ENCODE peak calls at places on chromosomes 1 and 21, in nine cellular contexts. N is fibroblast of lung, B is neural progenitor cell, T is endothelial cell of umbilical vein, P is SK-N-MC, W is DND-41, R is GM23248, D is K562, Y is astrocyte. F is an unnamed sample.

GRCh38 chr1:211484738-211485479 is 7.1 kb downstream of the RD3 start:
- DNase-seq in Y (no peak), W (no peak), D (no peak), R (no peak), B (no peak), P (no peak), T (no peak), N (no peak), F (no peak)

GRCh38 chr1:176996455-176997090 is 167.9 kb downstream of the ASTN1 start:
- DNase-seq in T (no peak), W (no peak), B (peak; percentile 84), D (no peak), P (no peak), Y (peak; percentile 40), N (peak; percentile 49), R (no peak), F (no peak)

GRCh38 chr1:24639881-24640280 is 3.2 kb upstream of the SRRM1 start:
- DNase-seq in B (no peak), Y (no peak), N (no peak), D (no peak), P (no peak), W (no peak), R (no peak), T (no peak), F (no peak)

GRCh38 chr1:156560585-156561163 is 11.7 kb downstream of the IQGAP3 start:
- DNase-seq in R (no peak), B (no peak), W (no peak), P (no peak), T (no peak), Y (no peak), D (no peak), N (no peak), F (no peak)

GRCh38 chr1:240199758-240200655 is 108.3 kb downstream of the FMN2 start:
- DNase-seq in D (no peak), Y (no peak), T (no peak), B (no peak), R (no peak), N (no peak), P (no peak), W (no peak), F (no peak)

GRCh38 chr1:99565606-99566289 is 80.2 kb upstream of the PALMD start:
- DNase-seq in D (no peak), P (no peak), Y (peak; percentile 14), N (peak; percentile 28), B (no peak), W (no peak), R (peak; percentile 31), T (no peak), F (peak; percentile 9)

GRCh38 chr1:155321577-155322497 is 1.1 kb downstream of the RUSC1 start:
- DNase-seq in P (no peak), N (no peak), B (peak; percentile 42), Y (no peak), W (no peak), R (peak; percentile 32), T (peak; percentile 23), D (no peak), F (no peak)

GRCh38 chr1:68231627-68232303 is 558 bp downstream of the WLS start:
- DNase-seq in R (peak; percentile 80), B (peak; percentile 90), P (no peak), N (peak; percentile 79), W (no peak), Y (peak; percentile 67), D (no peak), T (peak; percentile 78), F (no peak)

GRCh38 chr1:22903113-22903512 is 69.6 kb downstream of the LACTBL1 start:
- DNase-seq in T (no peak), B (no peak), N (peak; percentile 71), D (no peak), Y (peak; percentile 41), R (peak; percentile 85), P (no peak), W (no peak), F (no peak)

GRCh38 chr1:7576946-7577657 is 194.0 kb upstream of the VAMP3 start:
- DNase-seq in T (peak; percentile 43), Y (no peak), D (peak; percentile 54), N (peak; percentile 8), P (no peak), R (peak; percentile 47), W (no peak), B (peak; percentile 27), F (no peak)

GRCh38 chr1:175015243-175015642 is 8.0 kb downstream of the MRPS14 start:
- DNase-seq in T (no peak), N (peak; percentile 91), W (no peak), B (no peak), P (no peak), Y (peak; percentile 87), R (peak; percentile 83), D (no peak), F (no peak)

GRCh38 chr1:221392453-221392852 is 349.4 kb downstream of the DUSP10 start:
- DNase-seq in R (peak; percentile 92), Y (peak; percentile 89), D (no peak), W (no peak), B (no peak), N (peak; percentile 89), T (peak; percentile 84), P (no peak), F (no peak)

GRCh38 chr1:31760422-31760900 is 3.7 kb downstream of the ADGRB2 start:
- DNase-seq in R (no peak), Y (no peak), B (peak; percentile 67), D (no peak), N (peak; percentile 18), T (no peak), W (no peak), P (no peak), F (no peak)

GRCh38 chr1:94772840-94773239 is 47.3 kb upstream of the SLC44A3 start:
- DNase-seq in Y (no peak), N (no peak), T (no peak), B (no peak), D (no peak), R (no peak), W (no peak), P (no peak), F (no peak)

GRCh38 chr1:233327938-233328660 is 575 bp downstream of the MAP3K21 start:
- DNase-seq in W (peak; percentile 6), N (peak; percentile 12), D (peak; percentile 38), P (no peak), Y (no peak), R (peak; percentile 47), T (peak; percentile 10), B (peak; percentile 61), F (no peak)
- TF ChIP-seq EZH2 in W (no peak), N (no peak), D (no peak), P (no peak), Y (peak; percentile 73), R (no peak), T (peak; percentile 51), B (peak; percentile 80), F (no peak)

GRCh38 chr1:160436975-160437374 is 36.6 kb downstream of the VANGL2 start:
- DNase-seq in R (no peak), W (no peak), Y (peak; percentile 10), T (no peak), N (peak; percentile 12), P (no peak), B (no peak), D (peak; percentile 30), F (no peak)
- H3K9ac ChIP-seq in R (no peak overlapping the region), W (no peak overlapping the region), Y (no peak overlapping the region), T (no peak overlapping the region), N (no peak overlapping the region), P (no peak overlapping the region), B (no peak overlapping the region), D (no peak overlapping the region), F (no peak overlapping the region)

GRCh38 chr21:26846036-26846931 is 1.1 kb upstream of the ADAMTS1 start:
- DNase-seq in R (peak; percentile 86), N (peak; percentile 65), P (no peak), T (peak; percentile 59), Y (peak; percentile 47), W (no peak), B (peak; percentile 79), D (no peak), F (no peak)
- TF ChIP-seq EZH2 in R (no peak), N (no peak), P (no peak), T (no peak), Y (no peak), W (no peak), B (no peak), D (no peak), F (no peak)

GRCh38 chr21:41170442-41170841 is 2.5 kb downstream of the BACE2 start:
- DNase-seq in N (peak; percentile 40), D (peak; percentile 58), T (peak; percentile 56), Y (no peak), W (peak; percentile 41), P (no peak), B (peak; percentile 64), R (peak; percentile 60), F (no peak)

GRCh38 chr21:41169258-41169576 is 1.3 kb downstream of the BACE2 start:
- DNase-seq in T (no peak), Y (no peak), W (no peak), D (no peak), N (no peak), B (no peak), R (no peak), P (no peak), F (no peak)

GRCh38 chr21:41168391-41169257 is 664 bp downstream of the BACE2 start:
- DNase-seq in D (no peak), Y (peak; percentile 72), T (peak; percentile 41), B (peak; percentile 62), R (peak; percentile 79), P (no peak), W (peak; percentile 58), N (peak; percentile 82), F (no peak)

GRCh38 chr21:41171210-41171609 is 3.2 kb downstream of the BACE2 start:
- DNase-seq in T (peak; percentile 69), D (no peak), B (no peak), W (peak; percentile 32), P (no peak), Y (peak; percentile 58), N (peak; percentile 72), R (no peak), F (no peak)

GRCh38 chr21:41169701-41170100 is 1.7 kb downstream of the BACE2 start:
- DNase-seq in Y (peak; percentile 32), P (no peak), N (peak; percentile 41), W (no peak), D (no peak), B (no peak), T (no peak), R (peak; percentile 9), F (no peak)
- H3K9ac ChIP-seq in Y (peak overlapping the region; percentile 83), P (peak overlapping the region; percentile 52), N (no peak overlapping the region), W (no peak overlapping the region), D (no peak overlapping the region), B (no peak overlapping the region), T (no peak overlapping the region), R (peak overlapping the region; percentile 67), F (peak overlapping the region; percentile 89)